ENCODE peak calls at places on chromosomes 5 and 9, in eight cellular contexts. One of them, this sample, is unnamed.

GRCh38 chr9:129640086-129640870 is 1.7 kb downstream of the ASB6 start:
- DNase-seq in GM19239: no peak
- DNase-seq in SW 1271: no peak
- DNase-seq in T follicular helper cell: no peak
- DNase-seq in NCI-H1092: no peak
- DNase-seq in SW480: no peak
- DNase-seq in Karpas-422: peak
- DNase-seq in NCI-H1105: peak
- DNase-seq in this sample: no peak

GRCh38 chr5:179132586-179133355 is 72.6 kb downstream of the ZNF354C start:
- DNase-seq in SW 1271: no peak
- DNase-seq in Karpas-422: no peak
- DNase-seq in GM19239: no peak
- DNase-seq in NCI-H1105: no peak
- DNase-seq in SW480: no peak
- DNase-seq in NCI-H1092: no peak
- DNase-seq in T follicular helper cell: no peak
- DNase-seq in this sample: no peak

GRCh38 chr5:142655339-142656267 is 30.3 kb downstream of the FGF1 start:
- DNase-seq in GM19239: peak
- DNase-seq in NCI-H1105: peak
- DNase-seq in SW480: peak
- DNase-seq in SW 1271: no peak
- DNase-seq in T follicular helper cell: peak
- DNase-seq in Karpas-422: peak
- DNase-seq in NCI-H1092: peak
- DNase-seq in this sample: no peak

GRCh38 chr5:96079075-96079474 is 117.4 kb upstream of the ELL2 start:
- DNase-seq in Karpas-422: no peak
- DNase-seq in NCI-H1105: no peak
- DNase-seq in GM19239: no peak
- DNase-seq in SW480: peak
- DNase-seq in T follicular helper cell: no peak
- DNase-seq in NCI-H1092: no peak
- DNase-seq in SW 1271: peak
- DNase-seq in this sample: no peak

GRCh38 chr5:75567710-75568109 is 43.5 kb upstream of the ANKDD1B start:
- DNase-seq in GM19239: no peak
- DNase-seq in SW480: no peak
- DNase-seq in T follicular helper cell: no peak
- DNase-seq in Karpas-422: peak
- DNase-seq in NCI-H1105: no peak
- DNase-seq in SW 1271: peak
- DNase-seq in NCI-H1092: no peak
- DNase-seq in this sample: peak

GRCh38 chr9:36872641-36873040 is 161.4 kb downstream of the PAX5 start:
- DNase-seq in T follicular helper cell: no peak
- DNase-seq in SW 1271: no peak
- DNase-seq in GM19239: no peak
- DNase-seq in Karpas-422: no peak
- DNase-seq in SW480: no peak
- DNase-seq in NCI-H1092: no peak
- DNase-seq in NCI-H1105: no peak
- DNase-seq in this sample: no peak

GRCh38 chr9:33964369-33964768 is 84.3 kb downstream of the UBAP2 start:
- DNase-seq in SW 1271: no peak
- DNase-seq in GM19239: no peak
- DNase-seq in NCI-H1105: no peak
- DNase-seq in Karpas-422: no peak
- DNase-seq in SW480: no peak
- DNase-seq in NCI-H1092: no peak
- DNase-seq in T follicular helper cell: no peak
- DNase-seq in this sample: no peak

GRCh38 chr5:120091376-120091948 is 372.6 kb upstream of the PRR16 start:
- DNase-seq in T follicular helper cell: no peak
- DNase-seq in SW 1271: no peak
- DNase-seq in Karpas-422: no peak
- DNase-seq in SW480: no peak
- DNase-seq in NCI-H1092: no peak
- DNase-seq in GM19239: no peak
- DNase-seq in NCI-H1105: no peak
- DNase-seq in this sample: no peak

GRCh38 chr5:153745778-153746420 is 255.4 kb downstream of the GRIA1 start:
- DNase-seq in NCI-H1105: no peak
- DNase-seq in GM19239: no peak
- DNase-seq in NCI-H1092: no peak
- DNase-seq in Karpas-422: no peak
- DNase-seq in T follicular helper cell: no peak
- DNase-seq in SW480: no peak
- DNase-seq in SW 1271: no peak
- DNase-seq in this sample: no peak

GRCh38 chr5:150544606-150545219 is 36.8 kb downstream of the NDST1 start:
- DNase-seq in GM19239: peak
- DNase-seq in NCI-H1092: no peak
- DNase-seq in T follicular helper cell: peak
- DNase-seq in Karpas-422: peak
- DNase-seq in SW480: peak
- DNase-seq in SW 1271: peak
- DNase-seq in NCI-H1105: no peak
- DNase-seq in this sample: peak

GRCh38 chr9:87063246-87063645 is 115.9 kb upstream of the GAS1 start:
- DNase-seq in T follicular helper cell: no peak
- DNase-seq in GM19239: no peak
- DNase-seq in Karpas-422: no peak
- DNase-seq in SW480: no peak
- DNase-seq in NCI-H1092: no peak
- DNase-seq in SW 1271: no peak
- DNase-seq in NCI-H1105: no peak
- DNase-seq in this sample: no peak

GRCh38 chr5:133123297-133123696 is 71.5 kb downstream of the HSPA4 start:
- DNase-seq in T follicular helper cell: no peak
- DNase-seq in NCI-H1092: no peak
- DNase-seq in SW480: no peak
- DNase-seq in GM19239: no peak
- DNase-seq in NCI-H1105: no peak
- DNase-seq in Karpas-422: peak
- DNase-seq in SW 1271: no peak
- DNase-seq in this sample: no peak

GRCh38 chr9:137164370-137165249 is 5.2 kb downstream of the LRRC26 start:
- DNase-seq in SW 1271: no peak
- DNase-seq in NCI-H1092: no peak
- DNase-seq in SW480: no peak
- DNase-seq in GM19239: no peak
- DNase-seq in NCI-H1105: no peak
- DNase-seq in T follicular helper cell: no peak
- DNase-seq in Karpas-422: no peak
- DNase-seq in this sample: no peak

GRCh38 chr5:9212605-9213004 is 333.3 kb downstream of the SEMA5A start:
- DNase-seq in NCI-H1092: no peak
- DNase-seq in GM19239: no peak
- DNase-seq in SW480: no peak
- DNase-seq in SW 1271: no peak
- DNase-seq in T follicular helper cell: no peak
- DNase-seq in NCI-H1105: no peak
- DNase-seq in Karpas-422: no peak
- DNase-seq in this sample: no peak

GRCh38 chr5:181005791-181006190 is 17.1 kb downstream of the BTNL3 start:
- DNase-seq in T follicular helper cell: no peak
- DNase-seq in GM19239: no peak
- DNase-seq in SW480: no peak
- DNase-seq in NCI-H1105: no peak
- DNase-seq in SW 1271: no peak
- DNase-seq in NCI-H1092: no peak
- DNase-seq in Karpas-422: no peak
- DNase-seq in this sample: no peak

GRCh38 chr5:123036391-123037103 is at the start of gene PPIC:
- DNase-seq in Karpas-422: no peak
- DNase-seq in NCI-H1105: peak
- DNase-seq in T follicular helper cell: no peak
- DNase-seq in NCI-H1092: peak
- DNase-seq in GM19239: peak
- DNase-seq in SW 1271: peak
- DNase-seq in SW480: peak
- DNase-seq in this sample: no peak

GRCh38 chr9:77433675-77434445 is 214.3 kb downstream of the GNA14 start:
- DNase-seq in Karpas-422: peak
- DNase-seq in NCI-H1105: peak
- DNase-seq in GM19239: peak
- DNase-seq in NCI-H1092: peak
- DNase-seq in SW 1271: no peak
- DNase-seq in SW480: peak
- DNase-seq in T follicular helper cell: peak
- DNase-seq in this sample: no peak